ENCODE peak calls at places on chromosomes 16 and 17, in four cellular contexts. One of them, this sample, is unnamed.

GRCh38 chr17:42436401-42436800 is 13.3 kb upstream of the CAVIN1 start:
- DNase-seq in stimulated activated CD8-positive, alpha-beta memory T cell treated with anti-CD3 and anti-CD28 coated beads, Interleukin-12 subunit alpha, Interleukin-12 subunit beta, amount 100 ng/mL, for 4 hours: no peak
- DNase-seq in amniotic stem cell: peak
- DNase-seq in left lung: no peak
- DNase-seq in this sample: peak

GRCh38 chr17:5413682-5414081 is 5.8 kb downstream of the NUP88 start:
- DNase-seq in stimulated activated CD8-positive, alpha-beta memory T cell treated with anti-CD3 and anti-CD28 coated beads, Interleukin-12 subunit alpha, Interleukin-12 subunit beta, amount 100 ng/mL, for 4 hours: no peak
- DNase-seq in amniotic stem cell: peak
- DNase-seq in left lung: no peak
- DNase-seq in this sample: no peak

GRCh38 chr16:11309895-11310633 is 28.9 kb upstream of the PRM1 start:
- DNase-seq in stimulated activated CD8-positive, alpha-beta memory T cell treated with anti-CD3 and anti-CD28 coated beads, Interleukin-12 subunit alpha, Interleukin-12 subunit beta, amount 100 ng/mL, for 4 hours: no peak
- DNase-seq in amniotic stem cell: no peak
- DNase-seq in left lung: no peak
- DNase-seq in this sample: no peak

GRCh38 chr16:85134794-85135153 is 22.5 kb upstream of the CIBAR2 start:
- DNase-seq in stimulated activated CD8-positive, alpha-beta memory T cell treated with anti-CD3 and anti-CD28 coated beads, Interleukin-12 subunit alpha, Interleukin-12 subunit beta, amount 100 ng/mL, for 4 hours: no peak
- DNase-seq in amniotic stem cell: no peak
- DNase-seq in left lung: no peak
- DNase-seq in this sample: no peak

GRCh38 chr16:48384982-48385271 is 286 bp downstream of the SIAH1 start:
- DNase-seq in stimulated activated CD8-positive, alpha-beta memory T cell treated with anti-CD3 and anti-CD28 coated beads, Interleukin-12 subunit alpha, Interleukin-12 subunit beta, amount 100 ng/mL, for 4 hours: no peak
- DNase-seq in amniotic stem cell: no peak
- DNase-seq in left lung: no peak
- DNase-seq in this sample: no peak

GRCh38 chr16:12833939-12834338 is 30.3 kb upstream of the CPPED1 start:
- DNase-seq in stimulated activated CD8-positive, alpha-beta memory T cell treated with anti-CD3 and anti-CD28 coated beads, Interleukin-12 subunit alpha, Interleukin-12 subunit beta, amount 100 ng/mL, for 4 hours: no peak
- DNase-seq in amniotic stem cell: no peak
- DNase-seq in left lung: no peak
- DNase-seq in this sample: no peak

GRCh38 chr17:80311216-80311827 is 50.7 kb downstream of the RNF213 start:
- DNase-seq in stimulated activated CD8-positive, alpha-beta memory T cell treated with anti-CD3 and anti-CD28 coated beads, Interleukin-12 subunit alpha, Interleukin-12 subunit beta, amount 100 ng/mL, for 4 hours: no peak
- DNase-seq in amniotic stem cell: no peak
- DNase-seq in left lung: no peak
- DNase-seq in this sample: no peak

GRCh38 chr16:84648595-84649510 is 542 bp downstream of the KLHL36 start:
- DNase-seq in stimulated activated CD8-positive, alpha-beta memory T cell treated with anti-CD3 and anti-CD28 coated beads, Interleukin-12 subunit alpha, Interleukin-12 subunit beta, amount 100 ng/mL, for 4 hours: peak
- DNase-seq in amniotic stem cell: no peak
- DNase-seq in left lung: peak
- DNase-seq in this sample: peak

GRCh38 chr16:72856797-72857196 is 191.1 kb downstream of the ZFHX3 start:
- DNase-seq in stimulated activated CD8-positive, alpha-beta memory T cell treated with anti-CD3 and anti-CD28 coated beads, Interleukin-12 subunit alpha, Interleukin-12 subunit beta, amount 100 ng/mL, for 4 hours: no peak
- DNase-seq in amniotic stem cell: no peak
- DNase-seq in left lung: no peak
- DNase-seq in this sample: no peak

GRCh38 chr16:3673676-3674377 is 19.3 kb downstream of the DNASE1 start:
- DNase-seq in stimulated activated CD8-positive, alpha-beta memory T cell treated with anti-CD3 and anti-CD28 coated beads, Interleukin-12 subunit alpha, Interleukin-12 subunit beta, amount 100 ng/mL, for 4 hours: no peak
- DNase-seq in amniotic stem cell: no peak
- DNase-seq in left lung: peak
- DNase-seq in this sample: no peak